ENCODE peak calls at places on chromosomes 13 and 19, in five cellular contexts. V, W, Q, G and S are unnamed samples.
A peak's percentile ranks its signal among the peaks of the same experiment; 100 is the strongest.

GRCh38 chr13:112926993-112927392 is 42.0 kb upstream of the MCF2L start:
- DNase-seq in V (no peak), W (no peak), Q (no peak), G (no peak), S (no peak)

GRCh38 chr13:100461309-100462035 is 127.1 kb downstream of the GGACT start:
- DNase-seq in V (no peak), W (no peak), Q (no peak), G (peak; percentile 18), S (no peak)

GRCh38 chr13:25384747-25385270 is 13.0 kb downstream of the ATP8A2 start:
- DNase-seq in V (no peak), W (no peak), Q (no peak), G (no peak), S (no peak)

GRCh38 chr13:52599037-52599852 is 43.0 kb upstream of the HNRNPA1L2 start:
- DNase-seq in V (no peak), W (no peak), Q (no peak), G (peak; percentile 74), S (peak; percentile 79)

GRCh38 chr13:97268772-97269171 is 46.6 kb downstream of the MBNL2 start:
- DNase-seq in V (no peak), W (no peak), Q (no peak), G (no peak), S (no peak)

GRCh38 chr19:49196527-49197240 is 39.1 kb downstream of the TRPM4 start:
- DNase-seq in V (no peak), W (peak; percentile 33), Q (no peak), G (no peak), S (no peak)

GRCh38 chr13:67063036-67063435 is 167.1 kb downstream of the PCDH9 start:
- DNase-seq in V (no peak), W (no peak), Q (no peak), G (no peak), S (no peak)

GRCh38 chr13:21009036-21009435 is 52.4 kb downstream of the LATS2 start:
- DNase-seq in V (no peak), W (no peak), Q (no peak), G (no peak), S (no peak)

GRCh38 chr19:34974631-34975030 is 10.6 kb upstream of the ZNF792 start:
- DNase-seq in V (no peak), W (no peak), Q (no peak), G (peak; percentile 52), S (peak; percentile 44)

GRCh38 chr13:99000137-99000536 is 22.3 kb upstream of the DOCK9 start:
- DNase-seq in V (no peak), W (no peak), Q (no peak), G (no peak), S (no peak)